ENCODE peak calls at places on chromosomes 5 and 9, in five cellular contexts. T is heart left ventricle; H is 8988T; Q is NCI-H1105 treated with DMSO at 0.1 percent for 48 hours; F is activated CD8-positive, alpha-beta memory T cell treated with anti-CD3 and anti-CD28 coated beads, Interleukin-2, amount 50 U/mL, for 4 hours. R is an unnamed sample.

GRCh38 chr5:65299841-65300240 is 181.9 kb downstream of the ADAMTS6 start:
- DNase-seq in Q (no peak), T (no peak), F (no peak), H (no peak), R (no peak)

GRCh38 chr9:135443811-135444470 is 35.6 kb upstream of the PPP1R26 start:
- DNase-seq in F (no peak), Q (no peak), T (no peak), H (no peak), R (no peak)

GRCh38 chr5:72248352-72249032 is 71.5 kb downstream of the MRPS27 start:
- DNase-seq in T (peak), Q (peak), F (no peak), H (peak), R (no peak)

GRCh38 chr9:545480-545879 is 296.0 kb upstream of the DMRT1 start:
- DNase-seq in Q (no peak), H (no peak), T (peak), F (no peak), R (no peak)

GRCh38 chr5:7779019-7779662 is 71.8 kb downstream of the CFAP90 start:
- DNase-seq in H (no peak), F (no peak), Q (no peak), T (no peak), R (no peak)

GRCh38 chr9:89418882-89419641 is 78.9 kb downstream of the SEMA4D start:
- DNase-seq in H (no peak), T (no peak), F (peak), Q (no peak), R (no peak)

GRCh38 chr5:87074072-87074471 is 193.6 kb upstream of the RASA1 start:
- DNase-seq in Q (no peak), F (no peak), H (no peak), T (no peak), R (no peak)

GRCh38 chr9:7094052-7094451 is 336.3 kb downstream of the KDM4C start:
- DNase-seq in T (no peak), F (no peak), Q (peak), H (no peak), R (no peak)

GRCh38 chr9:35844628-35845301 is 15.7 kb downstream of the TMEM8B start:
- DNase-seq in T (no peak), H (peak), F (no peak), Q (no peak), R (peak)

R was measured in AML-193.